ENCODE peak calls at places on chromosomes 13 and 19, in eight cellular contexts. One of them, this sample, is unnamed.

GRCh38 chr19:55486971-55487883 is 1.0 kb upstream of the SSC5D start:
- DNase-seq in activated naive CD8-positive, alpha-beta T cell treated with anti-CD3 and anti-CD28 coated beads for 36 hours: peak
- DNase-seq in activated CD8-positive, alpha-beta memory T cell treated with anti-CD3 and anti-CD28 coated beads for 48 hours: no peak
- DNase-seq in lower leg skin: no peak
- DNase-seq in uterus: peak
- DNase-seq in psoas muscle: peak
- DNase-seq in GM04503: peak
- DNase-seq in naive thymus-derived CD4-positive, alpha-beta T cell: no peak
- DNase-seq in this sample: peak

GRCh38 chr13:40350283-40350992 is 316.0 kb downstream of the FOXO1 start:
- DNase-seq in naive thymus-derived CD4-positive, alpha-beta T cell: no peak
- DNase-seq in activated CD8-positive, alpha-beta memory T cell treated with anti-CD3 and anti-CD28 coated beads for 48 hours: no peak
- DNase-seq in GM04503: no peak
- DNase-seq in activated naive CD8-positive, alpha-beta T cell treated with anti-CD3 and anti-CD28 coated beads for 36 hours: no peak
- DNase-seq in lower leg skin: no peak
- DNase-seq in uterus: no peak
- DNase-seq in psoas muscle: peak
- DNase-seq in this sample: no peak

GRCh38 chr19:12838893-12839656 is 760 bp downstream of the MAST1 start:
- DNase-seq in GM04503: no peak
- DNase-seq in activated naive CD8-positive, alpha-beta T cell treated with anti-CD3 and anti-CD28 coated beads for 36 hours: no peak
- DNase-seq in naive thymus-derived CD4-positive, alpha-beta T cell: no peak
- DNase-seq in uterus: no peak
- DNase-seq in lower leg skin: no peak
- DNase-seq in psoas muscle: no peak
- DNase-seq in activated CD8-positive, alpha-beta memory T cell treated with anti-CD3 and anti-CD28 coated beads for 48 hours: no peak
- DNase-seq in this sample: no peak

GRCh38 chr13:113219311-113219940 is 10.0 kb downstream of the CUL4A start:
- DNase-seq in GM04503: no peak
- DNase-seq in activated naive CD8-positive, alpha-beta T cell treated with anti-CD3 and anti-CD28 coated beads for 36 hours: no peak
- DNase-seq in lower leg skin: no peak
- DNase-seq in naive thymus-derived CD4-positive, alpha-beta T cell: no peak
- DNase-seq in activated CD8-positive, alpha-beta memory T cell treated with anti-CD3 and anti-CD28 coated beads for 48 hours: no peak
- DNase-seq in psoas muscle: no peak
- DNase-seq in uterus: no peak
- DNase-seq in this sample: no peak

GRCh38 chr13:91785435-91786137 is 387.2 kb downstream of the GPC5 start:
- DNase-seq in naive thymus-derived CD4-positive, alpha-beta T cell: no peak
- DNase-seq in activated CD8-positive, alpha-beta memory T cell treated with anti-CD3 and anti-CD28 coated beads for 48 hours: no peak
- DNase-seq in uterus: no peak
- DNase-seq in psoas muscle: no peak
- DNase-seq in activated naive CD8-positive, alpha-beta T cell treated with anti-CD3 and anti-CD28 coated beads for 36 hours: no peak
- DNase-seq in lower leg skin: no peak
- DNase-seq in GM04503: no peak
- DNase-seq in this sample: no peak

GRCh38 chr13:106468948-106469590 is 66.4 kb downstream of the EFNB2 start:
- DNase-seq in activated naive CD8-positive, alpha-beta T cell treated with anti-CD3 and anti-CD28 coated beads for 36 hours: no peak
- DNase-seq in activated CD8-positive, alpha-beta memory T cell treated with anti-CD3 and anti-CD28 coated beads for 48 hours: no peak
- DNase-seq in naive thymus-derived CD4-positive, alpha-beta T cell: no peak
- DNase-seq in GM04503: no peak
- DNase-seq in lower leg skin: no peak
- DNase-seq in psoas muscle: no peak
- DNase-seq in uterus: no peak
- DNase-seq in this sample: no peak

GRCh38 chr13:48302920-48303330 is 626 bp upstream of the RB1 start:
- DNase-seq in lower leg skin: no peak
- DNase-seq in activated CD8-positive, alpha-beta memory T cell treated with anti-CD3 and anti-CD28 coated beads for 48 hours: no peak
- DNase-seq in GM04503: peak
- DNase-seq in activated naive CD8-positive, alpha-beta T cell treated with anti-CD3 and anti-CD28 coated beads for 36 hours: no peak
- DNase-seq in psoas muscle: no peak
- DNase-seq in uterus: no peak
- DNase-seq in naive thymus-derived CD4-positive, alpha-beta T cell: no peak
- DNase-seq in this sample: no peak

GRCh38 chr19:3653081-3653795 is 26.6 kb upstream of the CACTIN start:
- DNase-seq in activated CD8-positive, alpha-beta memory T cell treated with anti-CD3 and anti-CD28 coated beads for 48 hours: no peak
- DNase-seq in activated naive CD8-positive, alpha-beta T cell treated with anti-CD3 and anti-CD28 coated beads for 36 hours: no peak
- DNase-seq in uterus: no peak
- DNase-seq in lower leg skin: no peak
- DNase-seq in naive thymus-derived CD4-positive, alpha-beta T cell: no peak
- DNase-seq in psoas muscle: no peak
- DNase-seq in GM04503: no peak
- DNase-seq in this sample: no peak

GRCh38 chr19:13838071-13838942 is 38.6 kb upstream of the NANOS3 start:
- DNase-seq in lower leg skin: no peak
- DNase-seq in GM04503: no peak
- DNase-seq in activated CD8-positive, alpha-beta memory T cell treated with anti-CD3 and anti-CD28 coated beads for 48 hours: no peak
- DNase-seq in psoas muscle: no peak
- DNase-seq in uterus: no peak
- DNase-seq in activated naive CD8-positive, alpha-beta T cell treated with anti-CD3 and anti-CD28 coated beads for 36 hours: no peak
- DNase-seq in naive thymus-derived CD4-positive, alpha-beta T cell: no peak
- DNase-seq in this sample: no peak

GRCh38 chr19:19459099-19459498 is 53.6 kb downstream of the GATAD2A start:
- DNase-seq in psoas muscle: no peak
- DNase-seq in lower leg skin: no peak
- DNase-seq in naive thymus-derived CD4-positive, alpha-beta T cell: peak
- DNase-seq in GM04503: no peak
- DNase-seq in activated CD8-positive, alpha-beta memory T cell treated with anti-CD3 and anti-CD28 coated beads for 48 hours: no peak
- DNase-seq in activated naive CD8-positive, alpha-beta T cell treated with anti-CD3 and anti-CD28 coated beads for 36 hours: no peak
- DNase-seq in uterus: no peak
- DNase-seq in this sample: no peak

GRCh38 chr13:43787998-43788397 is 1.2 kb upstream of the ENOX1 start:
- DNase-seq in naive thymus-derived CD4-positive, alpha-beta T cell: no peak
- DNase-seq in uterus: peak
- DNase-seq in GM04503: no peak
- DNase-seq in activated naive CD8-positive, alpha-beta T cell treated with anti-CD3 and anti-CD28 coated beads for 36 hours: no peak
- DNase-seq in lower leg skin: no peak
- DNase-seq in activated CD8-positive, alpha-beta memory T cell treated with anti-CD3 and anti-CD28 coated beads for 48 hours: no peak
- DNase-seq in psoas muscle: no peak
- DNase-seq in this sample: no peak

GRCh38 chr13:112861876-112862615 is 107.0 kb upstream of the MCF2L start:
- DNase-seq in uterus: no peak
- DNase-seq in activated CD8-positive, alpha-beta memory T cell treated with anti-CD3 and anti-CD28 coated beads for 48 hours: no peak
- DNase-seq in GM04503: no peak
- DNase-seq in psoas muscle: no peak
- DNase-seq in lower leg skin: peak
- DNase-seq in naive thymus-derived CD4-positive, alpha-beta T cell: no peak
- DNase-seq in activated naive CD8-positive, alpha-beta T cell treated with anti-CD3 and anti-CD28 coated beads for 36 hours: no peak
- DNase-seq in this sample: no peak

GRCh38 chr13:114202581-114202980 is 23.5 kb downstream of the CFAP97D2 start:
- DNase-seq in psoas muscle: no peak
- DNase-seq in activated naive CD8-positive, alpha-beta T cell treated with anti-CD3 and anti-CD28 coated beads for 36 hours: no peak
- DNase-seq in activated CD8-positive, alpha-beta memory T cell treated with anti-CD3 and anti-CD28 coated beads for 48 hours: no peak
- DNase-seq in lower leg skin: no peak
- DNase-seq in naive thymus-derived CD4-positive, alpha-beta T cell: no peak
- DNase-seq in uterus: no peak
- DNase-seq in GM04503: no peak
- DNase-seq in this sample: no peak

GRCh38 chr19:2064395-2064787 is 13.3 kb upstream of the MKNK2 start:
- DNase-seq in psoas muscle: peak
- DNase-seq in GM04503: no peak
- DNase-seq in activated naive CD8-positive, alpha-beta T cell treated with anti-CD3 and anti-CD28 coated beads for 36 hours: no peak
- DNase-seq in uterus: no peak
- DNase-seq in naive thymus-derived CD4-positive, alpha-beta T cell: no peak
- DNase-seq in lower leg skin: no peak
- DNase-seq in activated CD8-positive, alpha-beta memory T cell treated with anti-CD3 and anti-CD28 coated beads for 48 hours: no peak
- DNase-seq in this sample: no peak